ENCODE peak calls at places on chromosome 21, in seven cellular contexts. U is ovary, S is uterus, Y is IMR-90, E is body of pancreas, T is heart left ventricle, A is transverse colon. J is an unnamed sample.

GRCh38 chr21:42331660-42332059 is 16.5 kb upstream of the TFF3 start:
- DNase-seq in U (no peak), S (no peak), Y (no peak), E (no peak), T (no peak), A (no peak), J (no peak)

GRCh38 chr21:28793043-28793442 is 199.6 kb downstream of the LTN1 start:
- DNase-seq in U (no peak), S (no peak), Y (peak; percentile 73), E (no peak), T (no peak), A (no peak), J (no peak)

GRCh38 chr21:30354308-30355005 is 6.1 kb upstream of the KRTAP23-1 start:
- DNase-seq in U (no peak), S (no peak), Y (no peak), E (no peak), T (no peak), A (no peak), J (no peak)

GRCh38 chr21:35178098-35178497 is 129.0 kb upstream of the RUNX1 start:
- DNase-seq in U (no peak), S (no peak), Y (peak; percentile 64), E (no peak), T (no peak), A (no peak), J (no peak)

GRCh38 chr21:42411197-42411869 is 7.6 kb downstream of the UBASH3A start:
- DNase-seq in U (no peak), S (no peak), Y (no peak), E (no peak), T (no peak), A (no peak), J (no peak)

GRCh38 chr21:42590431-42591131 is 62.8 kb upstream of the PDE9A start:
- DNase-seq in U (no peak), S (no peak), Y (no peak), E (no peak), T (no peak), A (no peak), J (no peak)

GRCh38 chr21:29240136-29240535 is 58.6 kb upstream of the BACH1 start:
- DNase-seq in U (no peak), S (no peak), Y (no peak), E (no peak), T (no peak), A (no peak), J (no peak)

GRCh38 chr21:38241029-38241740 is 15.6 kb upstream of the KCNJ15 start:
- DNase-seq in U (no peak), S (no peak), Y (no peak), E (peak; percentile 49), T (no peak), A (no peak), J (no peak)

GRCh38 chr21:42406201-42406601 is 2.5 kb downstream of the UBASH3A start:
- DNase-seq in U (no peak), S (no peak), Y (no peak), E (no peak), T (no peak), A (peak; percentile 20), J (no peak)

GRCh38 chr21:37878946-37879660 is 37.2 kb downstream of the KCNJ6 start:
- DNase-seq in U (no peak), S (no peak), Y (peak; percentile 93), E (no peak), T (no peak), A (no peak), J (no peak)

GRCh38 chr21:42346866-42347600 is 3.8 kb downstream of the TFF2 start:
- DNase-seq in U (no peak), S (no peak), Y (no peak), E (no peak), T (no peak), A (no peak), J (no peak)

GRCh38 chr21:44487831-44488230 is 32.5 kb downstream of the LRRC3 start:
- DNase-seq in U (no peak), S (no peak), Y (peak; percentile 19), E (no peak), T (no peak), A (no peak), J (no peak)

GRCh38 chr21:44490816-44491215 is 35.5 kb downstream of the LRRC3 start:
- DNase-seq in U (no peak), S (no peak), Y (no peak), E (no peak), T (no peak), A (no peak), J (no peak)

GRCh38 chr21:44490405-44490804 is 35.1 kb downstream of the LRRC3 start:
- DNase-seq in U (no peak), S (no peak), Y (no peak), E (no peak), T (no peak), A (no peak), J (no peak)

GRCh38 chr21:44492572-44493385 is 37.5 kb downstream of the LRRC3 start:
- DNase-seq in U (no peak), S (no peak), Y (no peak), E (no peak), T (no peak), A (no peak), J (no peak)

DNA sequence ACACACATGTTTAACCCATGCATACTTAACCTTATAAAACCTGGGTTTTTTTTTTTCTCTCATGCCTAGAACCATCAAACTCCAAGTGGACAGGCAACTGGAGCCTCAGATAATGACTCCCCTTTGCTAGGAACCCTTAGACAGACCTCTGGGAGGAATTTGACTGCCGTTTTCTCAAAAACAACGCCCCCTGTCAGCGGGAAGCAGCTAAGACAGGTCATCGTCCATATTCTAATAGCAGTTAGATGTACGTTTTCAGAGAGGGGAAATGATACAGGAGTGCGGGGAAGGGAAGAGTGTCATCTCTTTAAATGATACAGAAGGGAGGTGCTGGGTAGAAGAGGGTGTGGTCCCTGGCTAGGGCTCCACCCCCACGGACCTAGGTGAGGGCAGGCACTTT is 34.7 kb downstream of the LRRC3 start:
- DNase-seq in U (no peak), S (no peak), Y (no peak), E (no peak), T (no peak), A (no peak), J (no peak)
- TF ChIP-seq CTCF in U (no peak), S (no peak), Y (no peak), E (no peak), T (no peak), A (no peak), J (no peak)

DNA sequence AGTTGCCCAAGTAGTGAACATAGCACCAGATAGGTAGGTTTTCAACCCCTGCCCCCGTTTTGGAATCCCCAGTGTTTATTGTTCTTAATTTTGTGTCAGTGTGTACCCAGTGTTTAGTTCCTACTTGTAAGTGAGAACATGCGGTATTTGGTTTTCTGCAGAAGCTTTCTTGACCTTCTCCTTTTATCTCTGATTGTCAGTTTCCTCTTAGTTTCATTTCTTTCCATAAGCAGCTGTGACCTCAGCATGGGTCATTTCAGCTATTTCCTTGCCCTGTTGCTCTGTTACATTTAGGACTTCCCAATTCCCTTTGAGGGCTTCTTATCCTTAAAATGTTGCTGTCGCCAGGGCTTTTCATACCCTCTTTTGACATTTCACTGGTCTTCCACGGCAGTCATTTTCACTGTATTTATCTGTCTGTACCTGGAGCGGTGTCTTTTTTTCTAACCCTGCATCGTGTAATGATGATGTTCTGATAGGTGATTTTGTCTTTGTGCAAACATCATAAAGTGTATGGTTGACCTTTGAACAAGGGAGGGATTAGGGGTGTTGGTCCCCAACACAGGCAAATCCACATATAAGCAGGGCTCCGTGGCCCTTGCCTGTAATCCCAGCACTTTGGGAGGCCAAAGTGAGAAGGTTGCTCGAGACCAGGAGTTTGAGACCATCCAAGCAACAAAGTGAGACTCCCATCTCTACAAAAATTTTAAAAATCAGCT is 15.0 kb downstream of the ITSN1 start:
- DNase-seq in U (no peak), S (no peak), Y (peak; percentile 34), E (no peak), T (no peak), A (peak; percentile 20), J (peak; percentile 39)
- TF ChIP-seq POLR2A in U (no peak), S (no peak), Y (no peak), E (no peak), T (no peak), A (no peak), J (no peak)

DNA sequence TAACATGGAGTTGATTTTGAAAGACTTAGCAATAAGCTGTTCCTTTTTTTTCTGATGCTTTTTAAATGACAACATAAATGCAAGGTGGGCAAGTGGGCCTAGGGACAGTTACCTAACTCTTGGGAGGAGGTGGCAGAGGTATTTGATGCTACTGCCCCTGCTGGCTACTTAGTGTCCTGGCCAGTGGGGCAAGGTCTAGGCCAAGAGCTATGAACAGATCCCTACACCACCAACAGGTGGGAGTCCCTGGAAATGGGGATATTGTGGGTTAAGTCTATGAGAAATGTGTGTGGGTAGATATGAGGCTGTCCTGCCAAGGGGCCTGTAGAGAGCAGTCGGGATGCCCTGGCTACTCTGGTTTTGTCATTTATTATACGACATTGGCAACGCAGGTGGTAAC is 31.3 kb upstream of the B3GALT5 start:
- DNase-seq in U (no peak), S (no peak), Y (no peak), E (no peak), T (no peak), A (no peak), J (no peak)
- TF ChIP-seq CTCF in U (no peak), S (no peak), Y (no peak), E (no peak), T (no peak), A (no peak), J (no peak)

GRCh38 chr21:36428789-36429671 is 43.8 kb downstream of the CHAF1B start:
- DNase-seq in U (no peak), S (no peak), Y (no peak), E (no peak), T (no peak), A (no peak), J (no peak)

GRCh38 chr21:36431252-36431651 is 46.1 kb downstream of the CHAF1B start:
- DNase-seq in U (no peak), S (no peak), Y (no peak), E (no peak), T (no peak), A (no peak), J (no peak)

GRCh38 chr21:36430841-36431240 is 45.6 kb downstream of the CHAF1B start:
- DNase-seq in U (no peak), S (no peak), Y (no peak), E (peak; percentile 37), T (no peak), A (no peak), J (no peak)

GRCh38 chr21:36427502-36427901 is 42.3 kb downstream of the CHAF1B start:
- DNase-seq in U (no peak), S (no peak), Y (no peak), E (no peak), T (no peak), A (no peak), J (no peak)

DNA sequence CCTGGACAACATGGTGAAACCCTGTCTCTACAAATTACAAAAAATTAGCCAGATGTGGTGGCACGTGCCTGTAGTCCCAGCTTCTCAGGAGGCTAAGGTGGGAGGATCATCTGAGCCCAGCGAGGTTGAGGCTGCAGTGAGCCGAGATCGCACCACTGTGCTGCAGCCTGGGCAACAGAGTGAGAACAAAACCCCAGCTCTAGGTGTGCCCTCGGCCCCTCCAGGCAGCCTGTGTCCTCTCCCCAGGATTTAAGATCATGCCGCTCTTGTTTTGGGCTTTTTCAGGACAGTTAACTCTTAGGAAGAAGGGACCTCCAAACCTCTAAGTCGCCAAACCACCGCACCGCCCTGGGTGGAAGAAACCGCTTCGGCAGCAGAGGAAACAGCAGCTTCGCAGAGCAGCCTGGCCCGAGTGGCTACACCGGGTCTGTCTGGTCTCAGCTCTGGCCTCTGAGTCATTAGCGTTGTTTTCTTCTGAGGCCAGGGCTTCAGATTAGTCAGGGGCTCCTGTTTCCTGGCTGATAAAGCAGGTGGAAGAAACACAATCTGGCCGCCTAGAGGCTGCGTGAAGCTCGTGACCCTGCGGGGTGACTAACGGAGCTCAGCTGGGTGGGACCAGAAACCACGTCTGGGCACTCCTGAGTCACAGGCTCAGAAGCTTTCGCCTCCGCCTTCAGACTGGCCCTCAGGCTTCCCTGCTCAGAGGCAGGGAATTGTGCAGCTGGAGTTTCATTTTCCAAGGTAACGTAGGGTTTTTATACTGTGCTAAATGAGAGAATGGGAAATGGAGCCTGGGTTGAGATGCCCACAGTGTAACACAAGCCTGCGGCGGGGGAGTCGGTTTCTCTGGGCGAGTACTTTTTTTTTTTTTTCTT is 44.7 kb downstream of the CHAF1B start:
- DNase-seq in U (peak; percentile 91), S (peak; percentile 88), Y (peak; percentile 100), E (peak; percentile 94), T (peak; percentile 84), A (peak; percentile 43), J (peak; percentile 95)
- TF ChIP-seq POLR2A in U (peak; percentile 18), S (peak; percentile 35), Y (peak; percentile 90), E (peak; percentile 43), T (no peak), A (peak; percentile 24), J (peak; percentile 96)